ENCODE peak calls at places on chromosomes 2 and 18, in eight cellular contexts. N is fibroblast of the aortic adventitia, C is fibroblast of lung, F is brain microvascular endothelial cell, T is GM13977, Q is PC-3, O is heart left ventricle, V is sigmoid colon. P is an unnamed sample.

GRCh38 chr2:106193491-106193976 is 567 bp downstream of the UXS1 start:
- DNase-seq in F (no peak), O (peak), C (no peak), Q (no peak), V (no peak), N (no peak), T (peak), P (peak)

GRCh38 chr2:144666032-144666431 is 146.1 kb upstream of the ZEB2 start:
- DNase-seq in O (no peak), F (no peak), C (no peak), Q (peak), V (no peak), T (no peak), N (no peak), P (no peak)

GRCh38 chr18:22683196-22683676 is 249.9 kb upstream of the RBBP8 start:
- DNase-seq in V (peak), O (no peak), F (peak), C (peak), Q (peak), N (peak), T (no peak), P (no peak)

GRCh38 chr2:55519908-55520885 is 679 bp downstream of the CFAP36 start:
- DNase-seq in O (no peak), N (peak), T (peak), F (peak), V (no peak), C (peak), Q (peak), P (peak)

GRCh38 chr2:862723-863466 is 87.8 kb upstream of the SNTG2 start:
- DNase-seq in V (no peak), F (no peak), O (no peak), C (no peak), N (no peak), Q (no peak), T (no peak), P (no peak)

GRCh38 chr2:37711308-37711731 is 39.9 kb upstream of the CDC42EP3 start:
- DNase-seq in C (peak), T (no peak), Q (peak), V (no peak), O (no peak), N (peak), F (peak), P (no peak)

GRCh38 chr2:134663451-134663850 is 55.3 kb downstream of the TMEM163 start:
- DNase-seq in T (no peak), O (no peak), V (no peak), Q (no peak), C (no peak), N (no peak), F (no peak), P (no peak)

GRCh38 chr18:75218524-75218923 is 7.9 kb downstream of the TSHZ1 start:
- DNase-seq in Q (no peak), V (no peak), N (no peak), C (no peak), O (no peak), F (no peak), T (no peak), P (no peak)

GRCh38 chr2:238528953-238529781 is 102.4 kb downstream of the ASB1 start:
- DNase-seq in C (peak), T (no peak), V (no peak), O (no peak), Q (peak), F (peak), N (peak), P (no peak)

GRCh38 chr2:143819190-143819735 is 690.0 kb downstream of the ARHGAP15 start:
- DNase-seq in N (peak), O (no peak), V (peak), F (no peak), Q (no peak), C (peak), T (no peak), P (no peak)

GRCh38 chr2:62467475-62468321 is 38.3 kb downstream of the TMEM17 start:
- DNase-seq in C (no peak), Q (no peak), N (peak), V (no peak), O (no peak), F (no peak), T (no peak), P (no peak)

GRCh38 chr2:71925268-71926097 is 222.2 kb downstream of the CYP26B1 start:
- DNase-seq in T (no peak), O (no peak), F (no peak), C (no peak), V (peak), N (no peak), Q (no peak), P (peak)

GRCh38 chr2:193584001-193584400 is 1389.3 kb upstream of the TMEFF2 start:
- DNase-seq in F (no peak), O (no peak), C (peak), V (no peak), N (peak), T (no peak), Q (peak), P (no peak)

GRCh38 chr18:51622676-51623075 is 425.2 kb upstream of the MEX3C start:
- DNase-seq in N (no peak), T (no peak), O (no peak), Q (no peak), F (no peak), C (no peak), V (no peak), P (no peak)

GRCh38 chr2:189555243-189555642 is 25.3 kb downstream of the SLC40A1 start:
- DNase-seq in V (no peak), N (peak), C (no peak), O (no peak), T (no peak), Q (peak), F (peak), P (no peak)

GRCh38 chr2:29015701-29016470 is 34.8 kb downstream of the TOGARAM2 start:
- DNase-seq in O (peak), C (no peak), Q (no peak), V (no peak), F (no peak), T (no peak), N (no peak), P (no peak)

GRCh38 chr2:229715895-229716507 is 1.6 kb upstream of the DNER start:
- DNase-seq in Q (peak), F (no peak), N (peak), V (no peak), C (no peak), T (no peak), O (no peak), P (peak)
- TF ChIP-seq CTCF in Q (peak), F (peak), N (peak), V (no peak), C (peak), T (peak), O (no peak), P (peak)

DNA sequence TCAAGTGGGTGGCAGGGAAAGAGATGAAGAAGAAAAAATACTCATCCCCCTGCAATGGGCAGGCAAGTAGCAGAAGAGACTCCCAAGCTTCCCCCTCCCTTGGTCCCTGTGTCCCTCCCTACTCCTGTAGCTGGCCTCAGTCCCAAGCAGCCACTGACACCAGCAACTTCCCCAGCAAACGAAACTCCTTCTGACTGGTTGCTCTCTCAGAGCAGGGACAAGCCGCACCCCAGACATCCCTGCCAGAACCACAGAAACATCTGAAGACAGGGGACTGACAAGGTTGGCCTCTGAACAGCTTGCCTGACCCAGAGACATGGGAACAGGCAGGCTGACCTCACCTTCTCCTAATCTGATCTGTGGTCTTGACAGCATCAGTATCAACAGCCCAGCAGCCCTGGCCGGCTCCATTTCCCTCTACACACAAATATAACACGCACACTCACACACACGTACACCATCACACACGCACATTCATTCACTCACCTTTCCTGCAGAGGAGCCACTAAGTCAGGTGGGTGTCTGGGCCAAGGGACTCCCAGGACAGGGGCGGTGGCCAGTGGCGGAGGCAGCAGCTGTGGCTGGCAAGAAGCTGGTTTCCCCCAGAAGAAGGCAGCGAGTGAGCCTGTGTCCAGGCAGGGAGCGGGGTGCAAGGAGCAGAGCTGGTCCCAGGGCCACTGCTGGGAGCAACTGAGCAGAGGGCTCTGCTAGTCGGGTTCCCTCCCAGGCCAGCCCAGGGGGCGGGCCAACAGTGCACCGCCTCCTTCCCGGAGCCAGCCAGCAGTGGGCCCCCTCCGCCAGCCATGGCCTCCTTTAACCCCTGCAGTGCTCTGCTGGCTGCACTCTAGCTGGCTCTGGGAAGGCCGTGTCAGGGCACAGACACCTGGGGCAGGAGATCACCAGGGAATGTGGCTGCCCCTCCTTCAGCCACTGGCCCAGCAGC is 59.1 kb downstream of the TNS1 start:
- DNase-seq in O (peak), C (peak), N (peak), F (peak), Q (no peak), V (peak), T (no peak), P (no peak)
- TF ChIP-seq CTCF in O (peak), C (no peak), N (peak), F (peak), Q (no peak), V (no peak), T (no peak), P (no peak)

GRCh38 chr2:126359494-126359893 is 296.5 kb upstream of the GYPC start:
- DNase-seq in Q (no peak), T (peak), O (no peak), V (no peak), F (peak), C (no peak), N (peak), P (peak)
- TF ChIP-seq CTCF in Q (peak), T (peak), O (no peak), V (no peak), F (peak), C (no peak), N (peak), P (peak)

GRCh38 chr18:10003866-10004265 is 90.0 kb downstream of the VAPA start:
- DNase-seq in O (no peak), N (no peak), F (no peak), T (no peak), Q (no peak), C (no peak), V (no peak), P (no peak)

GRCh38 chr18:10008006-10008647 is 94.3 kb downstream of the VAPA start:
- DNase-seq in O (no peak), Q (no peak), N (no peak), C (no peak), T (no peak), F (no peak), V (peak), P (no peak)

GRCh38 chr18:10009321-10010144 is 95.7 kb downstream of the VAPA start:
- DNase-seq in F (no peak), O (no peak), N (no peak), V (peak), Q (no peak), C (no peak), T (no peak), P (no peak)

GRCh38 chr18:10003281-10003680 is 89.5 kb downstream of the VAPA start:
- DNase-seq in T (no peak), C (no peak), F (no peak), N (no peak), O (no peak), Q (no peak), V (no peak), P (no peak)

DNA sequence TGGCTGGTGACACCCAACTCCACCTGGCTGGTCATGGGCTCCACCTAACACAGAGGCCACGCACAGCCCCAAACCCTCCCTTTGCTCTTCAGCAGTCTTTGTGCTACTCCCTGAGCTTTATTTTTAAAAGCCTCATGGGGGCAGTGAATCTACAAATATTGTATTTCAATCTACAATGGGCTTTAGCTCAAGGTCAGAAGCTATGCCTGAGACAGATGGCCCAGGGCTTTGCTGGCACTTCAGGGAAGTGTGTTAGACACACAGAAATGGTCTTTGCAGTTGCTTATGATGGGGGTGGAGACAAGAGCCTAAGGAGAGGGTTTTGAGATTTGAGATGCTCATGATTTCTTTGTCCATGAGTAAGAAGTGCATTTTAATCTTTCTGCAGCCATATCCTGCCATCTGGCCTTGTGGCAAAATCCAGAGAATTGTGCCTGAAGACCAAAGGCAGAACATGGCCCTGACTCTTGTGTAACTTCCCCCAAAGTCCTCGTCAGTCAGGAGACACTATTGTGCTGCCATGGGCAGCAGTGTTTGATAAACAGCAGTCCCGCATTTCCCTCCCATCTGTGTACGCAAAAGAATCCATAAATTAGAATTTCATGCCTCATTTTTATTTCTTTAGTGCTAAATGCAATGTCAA is 92.6 kb downstream of the VAPA start:
- DNase-seq in Q (peak), F (no peak), V (peak), O (no peak), T (peak), C (peak), N (peak), P (no peak)
- TF ChIP-seq CTCF in Q (peak), F (peak), V (no peak), O (no peak), T (peak), C (peak), N (peak), P (no peak)

GRCh38 chr2:12433641-12433990 is 283.1 kb upstream of the TRIB2 start:
- DNase-seq in T (no peak), O (no peak), V (no peak), Q (peak), C (no peak), N (no peak), F (no peak), P (no peak)
- TF ChIP-seq CTCF in T (peak), O (no peak), V (no peak), Q (peak), C (no peak), N (no peak), F (peak), P (peak)

DNA sequence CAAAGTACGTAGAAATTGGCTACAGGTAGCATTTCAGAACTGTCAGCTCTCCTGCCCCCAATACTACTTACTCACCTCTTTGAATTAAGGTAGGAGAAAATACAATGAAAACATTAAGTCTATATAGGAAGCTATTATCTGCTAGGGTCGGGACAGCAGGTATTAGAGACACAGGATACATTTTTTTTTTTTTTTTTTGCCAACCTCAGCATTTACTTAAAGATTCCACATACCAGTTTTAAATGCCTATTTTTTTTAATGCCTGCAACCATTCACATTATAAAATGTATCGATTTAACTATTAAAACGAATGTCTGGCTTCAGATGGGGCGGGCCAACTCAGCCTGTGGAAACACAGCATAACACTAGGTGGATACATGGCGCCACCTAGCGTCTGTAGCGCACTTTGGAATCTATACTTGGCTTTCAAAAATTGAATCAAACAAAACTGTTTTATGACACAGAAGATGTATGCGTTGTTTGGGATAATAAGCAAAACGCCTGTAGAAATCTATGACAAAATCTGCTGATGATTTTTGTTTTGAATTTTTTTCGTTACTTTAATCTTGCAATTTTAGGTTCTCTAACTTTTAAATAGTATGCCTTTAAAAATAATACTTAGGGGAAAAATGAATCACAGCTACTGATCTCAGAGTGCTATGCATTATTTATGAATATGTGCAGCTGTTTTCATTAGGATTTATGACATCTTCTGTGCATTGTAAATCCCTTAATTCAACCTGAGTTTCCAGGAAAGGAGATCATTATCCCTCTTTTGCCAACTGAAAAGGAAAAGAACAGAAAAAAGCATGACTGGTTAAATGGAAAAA is 261.0 kb downstream of the NYAP2 start:
- DNase-seq in O (peak), T (peak), Q (peak), V (peak), F (peak), N (peak), C (peak), P (peak)
- TF ChIP-seq CTCF in O (peak), T (peak), Q (peak), V (peak), F (peak), N (peak), C (peak), P (peak)

DNA sequence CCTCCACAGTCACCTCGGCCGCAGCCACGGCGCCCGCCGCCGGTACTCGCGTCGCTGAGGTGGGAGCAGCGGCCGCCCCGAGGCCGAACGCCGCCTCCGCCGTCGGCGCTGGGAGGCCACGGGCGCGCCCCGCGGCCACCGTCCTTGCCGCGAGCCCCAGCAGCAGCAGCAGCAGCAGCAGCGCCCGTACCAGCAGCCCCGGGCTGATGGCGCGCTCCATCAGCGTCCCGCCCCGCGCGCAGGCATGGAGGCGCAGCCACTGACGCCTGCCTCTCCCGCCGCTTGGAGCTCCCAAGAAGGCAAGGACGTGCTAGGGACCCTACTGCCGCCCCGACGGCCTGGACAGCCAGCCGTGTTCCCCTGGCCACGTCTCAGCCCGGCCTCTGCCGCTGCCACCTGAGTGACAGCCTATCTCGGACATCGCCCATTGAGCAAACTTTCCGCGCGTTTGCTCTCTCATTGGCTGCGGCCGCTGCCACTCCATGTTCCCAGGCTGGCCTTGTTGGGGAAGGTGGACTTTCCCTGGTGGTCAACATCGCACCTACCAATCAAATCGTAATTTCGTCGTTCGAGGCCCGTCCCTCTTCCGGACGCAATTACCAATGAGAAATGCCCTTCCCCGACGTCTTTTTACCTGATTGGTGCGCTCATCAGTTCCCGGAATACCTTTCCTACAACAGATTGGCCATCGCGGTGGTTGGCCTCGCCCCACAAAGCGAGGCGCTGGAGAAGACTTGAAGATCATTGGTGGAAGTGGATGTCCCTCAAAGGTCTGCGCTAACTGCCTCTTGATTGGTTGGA is at the start of gene EIF2AK3:
- DNase-seq in O (peak), F (peak), C (peak), T (peak), V (peak), N (peak), Q (peak), P (peak)
- TF ChIP-seq CTCF in O (no peak), F (no peak), C (no peak), T (no peak), V (peak), N (peak), Q (no peak), P (no peak)

DNA sequence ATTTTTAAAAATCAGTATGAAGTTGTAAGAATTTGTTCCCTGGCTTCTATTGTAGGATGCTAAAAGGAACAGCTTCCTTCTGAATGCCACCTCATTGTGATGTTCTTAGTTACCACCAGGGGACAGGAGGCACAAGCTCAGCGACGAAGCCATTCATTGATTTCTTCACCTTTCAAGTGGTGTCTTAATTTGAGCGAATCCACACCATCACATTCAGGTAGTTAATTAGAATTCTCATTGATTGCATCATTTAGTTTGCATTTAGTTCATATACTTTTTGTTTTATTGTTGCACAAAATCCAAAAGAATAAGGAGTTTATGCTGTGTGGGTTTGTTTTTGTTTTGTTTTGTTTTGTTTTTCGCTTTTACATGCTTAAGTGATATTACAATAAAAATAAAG is 23.1 kb downstream of the CYP27C1 start:
- DNase-seq in T (no peak), N (no peak), C (no peak), F (no peak), V (no peak), Q (peak), O (no peak), P (no peak)
- TF ChIP-seq CTCF in T (peak), N (peak), C (no peak), F (peak), V (no peak), Q (peak), O (no peak), P (peak)

DNA sequence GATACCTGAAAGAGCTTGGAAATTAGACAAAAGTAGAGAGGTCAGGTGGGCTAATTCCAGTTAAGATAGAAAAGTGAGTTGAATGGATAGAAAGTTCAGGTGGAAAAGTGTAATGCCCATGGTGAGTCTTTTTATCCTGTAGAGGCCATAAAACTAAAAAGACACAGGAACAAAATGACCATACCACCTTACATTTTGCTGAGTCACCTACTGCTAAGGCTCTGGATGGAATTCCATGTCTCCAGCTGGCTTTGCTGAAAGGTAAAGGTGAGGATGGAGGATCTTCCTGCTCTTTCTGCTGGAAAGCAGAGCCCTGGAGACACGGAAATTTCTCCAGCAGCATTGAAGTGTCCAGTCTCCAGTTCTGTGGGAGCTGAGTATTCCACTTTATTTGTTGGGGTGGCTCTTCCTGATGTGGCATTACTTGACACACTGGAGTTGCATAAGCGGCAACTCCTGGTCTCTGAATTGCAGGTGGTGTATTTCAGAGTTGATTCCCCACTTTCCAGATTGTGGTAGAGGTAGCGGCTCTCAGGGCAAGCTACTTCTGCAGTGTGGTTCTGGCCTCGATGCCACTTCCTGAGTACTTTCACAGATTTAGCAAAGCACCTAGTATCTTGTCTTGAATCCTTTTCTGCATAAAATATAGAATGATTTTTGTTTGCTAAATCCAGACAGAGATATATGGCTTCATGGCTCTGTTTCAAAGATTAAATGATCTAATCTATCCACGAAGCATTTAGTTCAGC is 10.7 kb downstream of the IL1RL2 start:
- DNase-seq in N (no peak), Q (no peak), F (no peak), O (no peak), V (no peak), T (no peak), C (no peak), P (no peak)
- TF ChIP-seq CTCF in N (no peak), Q (no peak), F (no peak), O (no peak), V (no peak), T (no peak), C (no peak), P (no peak)

P was measured in GM10248.